ENCODE peak calls at places on chromosomes 3 and 15, in eight cellular contexts. One of them, this sample, is unnamed.
A peak's percentile ranks its signal among the peaks of the same experiment; 100 is the strongest.

GRCh38 chr3:7504886-7505775 is 644.2 kb downstream of the GRM7 start:
- DNase-seq in pancreas: peak; percentile 13
- DNase-seq in naive thymus-derived CD4-positive, alpha-beta T cell: no peak
- DNase-seq in activated naive CD4-positive, alpha-beta T cell: no peak
- DNase-seq in AML-193: no peak
- DNase-seq in HCEC 1CT: no peak
- DNase-seq in ecto neural progenitor cell: no peak
- DNase-seq in right lobe of liver: no peak
- DNase-seq in this sample: no peak

GRCh38 chr15:60397772-60398445 is at the start of gene ANXA2:
- DNase-seq in pancreas: peak; percentile 83
- DNase-seq in naive thymus-derived CD4-positive, alpha-beta T cell: peak; percentile 55
- DNase-seq in activated naive CD4-positive, alpha-beta T cell: peak; percentile 31
- DNase-seq in AML-193: no peak
- DNase-seq in HCEC 1CT: peak; percentile 93
- DNase-seq in ecto neural progenitor cell: peak; percentile 72
- DNase-seq in right lobe of liver: peak; percentile 91
- DNase-seq in this sample: peak; percentile 81

GRCh38 chr3:126941721-126942270 is 41.1 kb upstream of the PLXNA1 start:
- DNase-seq in pancreas: no peak
- DNase-seq in naive thymus-derived CD4-positive, alpha-beta T cell: no peak
- DNase-seq in activated naive CD4-positive, alpha-beta T cell: no peak
- DNase-seq in AML-193: no peak
- DNase-seq in HCEC 1CT: no peak
- DNase-seq in ecto neural progenitor cell: no peak
- DNase-seq in right lobe of liver: no peak
- DNase-seq in this sample: no peak

GRCh38 chr15:42147431-42147735 is 9.1 kb downstream of the PLA2G4F start:
- DNase-seq in pancreas: no peak
- DNase-seq in naive thymus-derived CD4-positive, alpha-beta T cell: no peak
- DNase-seq in activated naive CD4-positive, alpha-beta T cell: no peak
- DNase-seq in AML-193: no peak
- DNase-seq in HCEC 1CT: no peak
- DNase-seq in ecto neural progenitor cell: no peak
- DNase-seq in right lobe of liver: no peak
- DNase-seq in this sample: no peak

GRCh38 chr3:95705786-95706418 is 1108.5 kb upstream of the EPHA6 start:
- DNase-seq in pancreas: no peak
- DNase-seq in naive thymus-derived CD4-positive, alpha-beta T cell: no peak
- DNase-seq in activated naive CD4-positive, alpha-beta T cell: no peak
- DNase-seq in AML-193: no peak
- DNase-seq in HCEC 1CT: no peak
- DNase-seq in ecto neural progenitor cell: no peak
- DNase-seq in right lobe of liver: no peak
- DNase-seq in this sample: no peak

GRCh38 chr3:160125188-160125587 is 100.0 kb upstream of the C3orf80 start:
- DNase-seq in pancreas: no peak
- DNase-seq in naive thymus-derived CD4-positive, alpha-beta T cell: no peak
- DNase-seq in activated naive CD4-positive, alpha-beta T cell: no peak
- DNase-seq in AML-193: no peak
- DNase-seq in HCEC 1CT: no peak
- DNase-seq in ecto neural progenitor cell: no peak
- DNase-seq in right lobe of liver: no peak
- DNase-seq in this sample: no peak

GRCh38 chr3:11195721-11196332 is 41.5 kb downstream of the HRH1 start:
- DNase-seq in pancreas: no peak
- DNase-seq in naive thymus-derived CD4-positive, alpha-beta T cell: no peak
- DNase-seq in activated naive CD4-positive, alpha-beta T cell: no peak
- DNase-seq in AML-193: no peak
- DNase-seq in HCEC 1CT: peak; percentile 45
- DNase-seq in ecto neural progenitor cell: peak; percentile 53
- DNase-seq in right lobe of liver: no peak
- DNase-seq in this sample: no peak

GRCh38 chr3:79824166-79824565 is 56.4 kb upstream of the ROBO1 start:
- DNase-seq in pancreas: no peak
- DNase-seq in naive thymus-derived CD4-positive, alpha-beta T cell: no peak
- DNase-seq in activated naive CD4-positive, alpha-beta T cell: no peak
- DNase-seq in AML-193: no peak
- DNase-seq in HCEC 1CT: no peak
- DNase-seq in ecto neural progenitor cell: no peak
- DNase-seq in right lobe of liver: no peak
- DNase-seq in this sample: no peak

GRCh38 chr3:141294848-141295247 is 63.2 kb downstream of the PXYLP1 start:
- DNase-seq in pancreas: no peak
- DNase-seq in naive thymus-derived CD4-positive, alpha-beta T cell: no peak
- DNase-seq in activated naive CD4-positive, alpha-beta T cell: no peak
- DNase-seq in AML-193: no peak
- DNase-seq in HCEC 1CT: peak; percentile 76
- DNase-seq in ecto neural progenitor cell: no peak
- DNase-seq in right lobe of liver: no peak
- DNase-seq in this sample: no peak

GRCh38 chr3:76668653-76669052 is 371.2 kb upstream of the ROBO2 start:
- DNase-seq in pancreas: no peak
- DNase-seq in naive thymus-derived CD4-positive, alpha-beta T cell: no peak
- DNase-seq in activated naive CD4-positive, alpha-beta T cell: no peak
- DNase-seq in AML-193: no peak
- DNase-seq in HCEC 1CT: no peak
- DNase-seq in ecto neural progenitor cell: no peak
- DNase-seq in right lobe of liver: no peak
- DNase-seq in this sample: no peak

GRCh38 chr3:48157950-48158376 is 30.3 kb downstream of the CDC25A start:
- DNase-seq in pancreas: peak; percentile 43
- DNase-seq in naive thymus-derived CD4-positive, alpha-beta T cell: peak; percentile 24
- DNase-seq in activated naive CD4-positive, alpha-beta T cell: no peak
- DNase-seq in AML-193: peak; percentile 48
- DNase-seq in HCEC 1CT: peak; percentile 41
- DNase-seq in ecto neural progenitor cell: peak; percentile 78
- DNase-seq in right lobe of liver: peak; percentile 44
- DNase-seq in this sample: no peak

GRCh38 chr3:52528596-52529375 is 4.9 kb downstream of the NT5DC2 start:
- DNase-seq in pancreas: no peak
- DNase-seq in naive thymus-derived CD4-positive, alpha-beta T cell: no peak
- DNase-seq in activated naive CD4-positive, alpha-beta T cell: no peak
- DNase-seq in AML-193: no peak
- DNase-seq in HCEC 1CT: no peak
- DNase-seq in ecto neural progenitor cell: no peak
- DNase-seq in right lobe of liver: peak; percentile 16
- DNase-seq in this sample: no peak

GRCh38 chr3:86519819-86520218 is 471.1 kb downstream of the VGLL3 start:
- DNase-seq in pancreas: no peak
- DNase-seq in naive thymus-derived CD4-positive, alpha-beta T cell: no peak
- DNase-seq in activated naive CD4-positive, alpha-beta T cell: no peak
- DNase-seq in AML-193: no peak
- DNase-seq in HCEC 1CT: no peak
- DNase-seq in ecto neural progenitor cell: no peak
- DNase-seq in right lobe of liver: no peak
- DNase-seq in this sample: no peak

GRCh38 chr3:123335007-123335670 is 113.8 kb downstream of the ADCY5 start:
- DNase-seq in pancreas: no peak
- DNase-seq in naive thymus-derived CD4-positive, alpha-beta T cell: no peak
- DNase-seq in activated naive CD4-positive, alpha-beta T cell: no peak
- DNase-seq in AML-193: no peak
- DNase-seq in HCEC 1CT: no peak
- DNase-seq in ecto neural progenitor cell: no peak
- DNase-seq in right lobe of liver: no peak
- DNase-seq in this sample: no peak

GRCh38 chr3:163033652-163034051 is 1537.0 kb downstream of the OTOL1 start:
- DNase-seq in pancreas: no peak
- DNase-seq in naive thymus-derived CD4-positive, alpha-beta T cell: no peak
- DNase-seq in activated naive CD4-positive, alpha-beta T cell: no peak
- DNase-seq in AML-193: no peak
- DNase-seq in HCEC 1CT: no peak
- DNase-seq in ecto neural progenitor cell: no peak
- DNase-seq in right lobe of liver: no peak
- DNase-seq in this sample: no peak

GRCh38 chr3:185658943-185659342 is 72.8 kb downstream of the SENP2 start:
- DNase-seq in pancreas: no peak
- DNase-seq in naive thymus-derived CD4-positive, alpha-beta T cell: no peak
- DNase-seq in activated naive CD4-positive, alpha-beta T cell: no peak
- DNase-seq in AML-193: no peak
- DNase-seq in HCEC 1CT: no peak
- DNase-seq in ecto neural progenitor cell: no peak
- DNase-seq in right lobe of liver: no peak
- DNase-seq in this sample: no peak

GRCh38 chr15:58440181-58440910 is 8.6 kb downstream of the LIPC start:
- DNase-seq in pancreas: peak; percentile 61
- DNase-seq in naive thymus-derived CD4-positive, alpha-beta T cell: no peak
- DNase-seq in activated naive CD4-positive, alpha-beta T cell: no peak
- DNase-seq in AML-193: no peak
- DNase-seq in HCEC 1CT: peak; percentile 71
- DNase-seq in ecto neural progenitor cell: no peak
- DNase-seq in right lobe of liver: no peak
- DNase-seq in this sample: no peak

GRCh38 chr15:33201376-33202189 is 7.1 kb upstream of the FMN1 start:
- DNase-seq in pancreas: peak; percentile 65
- DNase-seq in naive thymus-derived CD4-positive, alpha-beta T cell: no peak
- DNase-seq in activated naive CD4-positive, alpha-beta T cell: peak; percentile 7
- DNase-seq in AML-193: peak; percentile 27
- DNase-seq in HCEC 1CT: peak; percentile 8
- DNase-seq in ecto neural progenitor cell: peak; percentile 76
- DNase-seq in right lobe of liver: peak; percentile 67
- DNase-seq in this sample: no peak

GRCh38 chr3:44968447-44968858 is 7.5 kb downstream of the ZDHHC3 start:
- DNase-seq in pancreas: no peak
- DNase-seq in naive thymus-derived CD4-positive, alpha-beta T cell: no peak
- DNase-seq in activated naive CD4-positive, alpha-beta T cell: no peak
- DNase-seq in AML-193: no peak
- DNase-seq in HCEC 1CT: no peak
- DNase-seq in ecto neural progenitor cell: no peak
- DNase-seq in right lobe of liver: no peak
- DNase-seq in this sample: no peak

GRCh38 chr15:100332721-100333120 is 9.1 kb downstream of the ADAMTS17 start:
- DNase-seq in pancreas: no peak
- DNase-seq in naive thymus-derived CD4-positive, alpha-beta T cell: no peak
- DNase-seq in activated naive CD4-positive, alpha-beta T cell: no peak
- DNase-seq in AML-193: no peak
- DNase-seq in HCEC 1CT: no peak
- DNase-seq in ecto neural progenitor cell: no peak
- DNase-seq in right lobe of liver: no peak
- DNase-seq in this sample: no peak

GRCh38 chr3:189202583-189202982 is 30.8 kb downstream of the TPRG1 start:
- DNase-seq in pancreas: no peak
- DNase-seq in naive thymus-derived CD4-positive, alpha-beta T cell: no peak
- DNase-seq in activated naive CD4-positive, alpha-beta T cell: no peak
- DNase-seq in AML-193: no peak
- DNase-seq in HCEC 1CT: no peak
- DNase-seq in ecto neural progenitor cell: peak; percentile 48
- DNase-seq in right lobe of liver: no peak
- DNase-seq in this sample: no peak

This sample was measured in type B pancreatic cell.